ENCODE peak calls at places on chromosomes 3 and 15, in four cellular contexts. One of them, this sample, is unnamed.

GRCh38 chr3:157087398-157088132 is 72.4 kb downstream of the CCNL1 start:
- DNase-seq in mesendoderm: no peak
- DNase-seq in H1: no peak
- DNase-seq in IMR-90: no peak
- DNase-seq in this sample: no peak

GRCh38 chr3:100561459-100562158 is 47.8 kb upstream of the ADGRG7 start:
- DNase-seq in H1: no peak
- DNase-seq in mesendoderm: peak
- DNase-seq in IMR-90: peak
- DNase-seq in this sample: peak

GRCh38 chr3:122636697-122637096 is 43.9 kb upstream of the PARP14 start:
- DNase-seq in mesendoderm: no peak
- DNase-seq in H1: no peak
- DNase-seq in IMR-90: no peak
- DNase-seq in this sample: no peak

GRCh38 chr15:80785811-80786354 is 6.7 kb downstream of the CEMIP start:
- DNase-seq in mesendoderm: no peak
- DNase-seq in IMR-90: no peak
- DNase-seq in H1: no peak
- DNase-seq in this sample: no peak

GRCh38 chr3:12708584-12709192 is 44.8 kb upstream of the RAF1 start:
- DNase-seq in IMR-90: peak
- DNase-seq in H1: no peak
- DNase-seq in mesendoderm: no peak
- DNase-seq in this sample: no peak

GRCh38 chr3:127399154-127399553 is 111.3 kb upstream of the PRR20G start:
- DNase-seq in IMR-90: no peak
- DNase-seq in H1: no peak
- DNase-seq in mesendoderm: no peak
- DNase-seq in this sample: no peak

GRCh38 chr3:12553921-12554391 is 2.9 kb upstream of the MKRN2 start:
- DNase-seq in H1: peak
- DNase-seq in mesendoderm: no peak
- DNase-seq in IMR-90: no peak
- DNase-seq in this sample: peak

GRCh38 chr3:46098319-46098761 is 71.1 kb upstream of the XCR1 start:
- DNase-seq in H1: no peak
- DNase-seq in mesendoderm: no peak
- DNase-seq in IMR-90: peak
- DNase-seq in this sample: no peak

GRCh38 chr15:43769584-43770228 is 7.1 kb downstream of the ELL3 start:
- DNase-seq in mesendoderm: peak
- DNase-seq in IMR-90: peak
- DNase-seq in H1: peak
- DNase-seq in this sample: peak

GRCh38 chr15:95486224-95486623 is 844.3 kb upstream of the NR2F2 start:
- DNase-seq in IMR-90: no peak
- DNase-seq in H1: no peak
- DNase-seq in mesendoderm: no peak
- DNase-seq in this sample: no peak

GRCh38 chr3:159848348-159849118 is 140.1 kb upstream of the IL12A start:
- DNase-seq in mesendoderm: no peak
- DNase-seq in H1: no peak
- DNase-seq in IMR-90: no peak
- DNase-seq in this sample: no peak

DNA sequence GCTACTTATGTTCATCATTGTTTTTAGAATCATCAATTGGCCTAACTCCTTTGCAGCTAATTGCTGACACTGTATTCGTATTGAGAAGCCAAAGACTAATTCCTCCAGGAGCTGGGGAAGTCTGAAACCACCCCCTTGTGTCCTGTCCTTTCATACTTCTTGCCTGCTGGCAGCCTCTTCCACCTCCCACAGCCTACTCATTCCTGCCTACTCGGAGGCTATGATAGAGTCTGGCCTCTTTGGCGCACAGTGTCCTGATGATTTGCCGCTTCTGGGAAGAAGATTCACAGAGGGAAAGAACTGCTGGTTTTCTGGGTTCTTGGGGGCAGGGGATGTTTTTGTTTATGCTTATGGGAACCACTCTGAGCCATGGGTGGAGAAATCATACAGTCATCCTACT is 21.9 kb upstream of the SCAANT1 start:
- DNase-seq in mesendoderm: no peak
- DNase-seq in IMR-90: no peak
- DNase-seq in H1: no peak
- DNase-seq in this sample: no peak
- H3K27ac ChIP-seq in mesendoderm: no peak
- H3K27ac ChIP-seq in IMR-90: no peak
- H3K27ac ChIP-seq in H1: no peak
- H3K27ac ChIP-seq in this sample: no peak

GRCh38 chr3:171163724-171164465 is 137.4 kb upstream of the SLC2A2 start:
- DNase-seq in IMR-90: no peak
- DNase-seq in mesendoderm: no peak
- DNase-seq in H1: no peak
- DNase-seq in this sample: no peak

GRCh38 chr3:171168086-171168485 is 141.6 kb upstream of the SLC2A2 start:
- DNase-seq in IMR-90: peak
- DNase-seq in mesendoderm: peak
- DNase-seq in H1: no peak
- DNase-seq in this sample: peak

GRCh38 chr3:171162986-171163723 is 136.6 kb upstream of the SLC2A2 start:
- DNase-seq in mesendoderm: peak
- DNase-seq in IMR-90: no peak
- DNase-seq in H1: no peak
- DNase-seq in this sample: no peak

GRCh38 chr3:171165986-171166385 is 139.5 kb upstream of the SLC2A2 start:
- DNase-seq in IMR-90: no peak
- DNase-seq in mesendoderm: no peak
- DNase-seq in H1: no peak
- DNase-seq in this sample: no peak

GRCh38 chr3:171165499-171165921 is 139.0 kb upstream of the SLC2A2 start:
- DNase-seq in mesendoderm: no peak
- DNase-seq in H1: no peak
- DNase-seq in IMR-90: no peak
- DNase-seq in this sample: peak
- H3K23ac ChIP-seq in mesendoderm: no peak
- H3K23ac ChIP-seq in H1: no peak
- H3K23ac ChIP-seq in IMR-90: peak
- H3K23ac ChIP-seq in this sample: no peak

GRCh38 chr3:81013360-81013759 is 748.1 kb downstream of the GBE1 start:
- DNase-seq in H1: no peak
- DNase-seq in mesendoderm: no peak
- DNase-seq in IMR-90: no peak
- DNase-seq in this sample: no peak
- H3K27ac ChIP-seq in H1: no peak
- H3K27ac ChIP-seq in mesendoderm: no peak
- H3K27ac ChIP-seq in IMR-90: no peak
- H3K27ac ChIP-seq in this sample: no peak

GRCh38 chr15:63930034-63930433 is 96.3 kb upstream of the HERC1 start:
- DNase-seq in mesendoderm: no peak
- DNase-seq in IMR-90: no peak
- DNase-seq in H1: no peak
- DNase-seq in this sample: no peak
- H3K23ac ChIP-seq in mesendoderm: no peak
- H3K23ac ChIP-seq in IMR-90: no peak
- H3K23ac ChIP-seq in H1: no peak
- H3K23ac ChIP-seq in this sample: no peak

DNA sequence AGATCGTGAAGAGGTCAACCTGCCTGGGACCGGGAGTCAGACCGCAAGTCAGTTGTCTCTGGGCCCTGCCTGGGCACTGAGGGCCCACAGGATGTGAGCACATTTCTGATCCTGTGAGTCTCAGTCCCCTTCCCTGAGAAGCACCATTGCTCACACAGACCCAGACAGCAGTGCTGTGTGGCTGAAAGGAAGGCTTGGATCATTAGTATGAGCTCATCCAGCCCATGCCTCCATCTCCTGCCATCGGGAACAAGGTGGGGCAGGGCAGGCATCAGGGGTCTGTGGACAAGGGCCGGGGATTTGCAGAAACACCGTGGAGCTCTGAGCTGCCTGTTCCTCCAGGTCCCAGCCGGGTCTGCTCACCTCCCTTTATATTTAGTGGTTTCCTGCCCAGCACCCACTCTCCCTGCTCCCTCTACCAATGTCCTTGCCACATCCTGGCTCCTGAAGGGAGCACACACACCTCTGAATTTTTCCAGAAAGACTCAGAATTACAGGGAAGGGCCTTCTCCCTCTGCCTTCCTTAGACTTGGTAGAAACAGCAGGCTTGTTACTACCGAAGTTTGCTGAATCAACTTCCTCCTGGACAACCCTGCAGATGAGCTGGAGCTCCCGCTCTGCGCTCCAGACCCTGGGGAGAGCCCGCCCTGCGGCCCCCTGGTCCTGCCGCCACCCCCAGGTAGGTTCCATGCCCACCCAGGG is 128.3 kb downstream of the NSMCE3 start:
- DNase-seq in IMR-90: no peak
- DNase-seq in H1: peak
- DNase-seq in mesendoderm: no peak
- DNase-seq in this sample: peak
- H3K27ac ChIP-seq in IMR-90: no peak
- H3K27ac ChIP-seq in H1: no peak
- H3K27ac ChIP-seq in mesendoderm: no peak
- H3K27ac ChIP-seq in this sample: no peak

GRCh38 chr15:66850078-66850991 is 148.3 kb downstream of the SMAD6 start:
- DNase-seq in H1: no peak
- DNase-seq in IMR-90: no peak
- DNase-seq in mesendoderm: peak
- DNase-seq in this sample: peak
- H3K23ac ChIP-seq in H1: no peak
- H3K23ac ChIP-seq in IMR-90: no peak
- H3K23ac ChIP-seq in mesendoderm: no peak
- H3K23ac ChIP-seq in this sample: no peak

GRCh38 chr3:18134386-18135082 is 290.6 kb downstream of the SATB1 start:
- DNase-seq in mesendoderm: no peak
- DNase-seq in H1: no peak
- DNase-seq in IMR-90: peak
- DNase-seq in this sample: no peak

GRCh38 chr3:18137958-18138357 is 287.2 kb downstream of the SATB1 start:
- DNase-seq in mesendoderm: no peak
- DNase-seq in H1: no peak
- DNase-seq in IMR-90: no peak
- DNase-seq in this sample: no peak

DNA sequence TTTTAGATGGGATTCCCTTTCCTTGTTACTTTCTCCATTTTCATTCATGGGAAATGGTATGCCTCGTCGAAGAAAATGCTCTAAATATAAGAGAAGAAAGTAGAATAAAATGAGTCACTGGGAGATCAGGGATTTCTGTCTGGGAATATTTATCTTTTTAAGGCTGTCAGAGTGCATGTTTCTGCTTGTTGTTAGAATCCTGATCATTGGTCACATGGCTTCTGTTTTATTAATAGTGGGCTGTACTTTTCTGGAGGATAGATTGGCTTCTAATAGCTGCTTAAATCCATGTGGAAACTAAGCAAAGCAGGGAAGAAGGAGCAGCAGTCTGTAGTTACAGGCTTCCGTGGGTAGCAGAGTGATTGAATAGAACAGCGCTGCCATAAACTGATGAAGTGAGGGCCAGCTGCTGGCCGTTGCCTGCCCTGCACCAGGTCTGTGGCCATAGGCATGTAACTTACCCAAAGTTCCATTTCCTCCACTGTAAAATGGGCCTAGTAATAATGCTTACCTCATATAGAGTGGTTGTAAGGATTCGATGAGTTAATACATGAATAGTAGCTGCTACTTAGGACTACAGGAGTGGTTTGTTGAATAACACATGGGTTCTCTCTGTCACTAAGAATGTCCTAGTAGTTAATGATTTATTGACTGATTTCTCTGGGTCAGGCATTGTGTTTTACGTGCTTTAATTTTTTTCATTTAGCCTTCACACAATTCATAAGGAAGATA is 289.9 kb downstream of the SATB1 start:
- DNase-seq in mesendoderm: no peak
- DNase-seq in H1: no peak
- DNase-seq in IMR-90: peak
- DNase-seq in this sample: no peak
- H3K27ac ChIP-seq in mesendoderm: no peak
- H3K27ac ChIP-seq in H1: no peak
- H3K27ac ChIP-seq in IMR-90: no peak
- H3K27ac ChIP-seq in this sample: no peak

GRCh38 chr3:186109897-186110803 is 1.3 kb upstream of the ETV5 start:
- DNase-seq in IMR-90: peak
- DNase-seq in H1: peak
- DNase-seq in mesendoderm: peak
- DNase-seq in this sample: peak
- H3K23ac ChIP-seq in IMR-90: peak
- H3K23ac ChIP-seq in H1: no peak
- H3K23ac ChIP-seq in mesendoderm: no peak
- H3K23ac ChIP-seq in this sample: no peak

GRCh38 chr15:26670116-26670515 is 102.8 kb downstream of the GABRB3 start:
- DNase-seq in IMR-90: no peak
- DNase-seq in H1: no peak
- DNase-seq in mesendoderm: no peak
- DNase-seq in this sample: no peak

GRCh38 chr15:26676115-26676514 is 96.8 kb downstream of the GABRB3 start:
- DNase-seq in IMR-90: no peak
- DNase-seq in H1: no peak
- DNase-seq in mesendoderm: no peak
- DNase-seq in this sample: no peak

GRCh38 chr15:26679927-26680326 is 92.9 kb downstream of the GABRB3 start:
- DNase-seq in H1: no peak
- DNase-seq in mesendoderm: no peak
- DNase-seq in IMR-90: no peak
- DNase-seq in this sample: no peak

GRCh38 chr15:26674467-26674866 is 98.4 kb downstream of the GABRB3 start:
- DNase-seq in IMR-90: no peak
- DNase-seq in mesendoderm: no peak
- DNase-seq in H1: no peak
- DNase-seq in this sample: no peak
- H3K27ac ChIP-seq in IMR-90: no peak
- H3K27ac ChIP-seq in mesendoderm: no peak
- H3K27ac ChIP-seq in H1: no peak
- H3K27ac ChIP-seq in this sample: no peak

DNA sequence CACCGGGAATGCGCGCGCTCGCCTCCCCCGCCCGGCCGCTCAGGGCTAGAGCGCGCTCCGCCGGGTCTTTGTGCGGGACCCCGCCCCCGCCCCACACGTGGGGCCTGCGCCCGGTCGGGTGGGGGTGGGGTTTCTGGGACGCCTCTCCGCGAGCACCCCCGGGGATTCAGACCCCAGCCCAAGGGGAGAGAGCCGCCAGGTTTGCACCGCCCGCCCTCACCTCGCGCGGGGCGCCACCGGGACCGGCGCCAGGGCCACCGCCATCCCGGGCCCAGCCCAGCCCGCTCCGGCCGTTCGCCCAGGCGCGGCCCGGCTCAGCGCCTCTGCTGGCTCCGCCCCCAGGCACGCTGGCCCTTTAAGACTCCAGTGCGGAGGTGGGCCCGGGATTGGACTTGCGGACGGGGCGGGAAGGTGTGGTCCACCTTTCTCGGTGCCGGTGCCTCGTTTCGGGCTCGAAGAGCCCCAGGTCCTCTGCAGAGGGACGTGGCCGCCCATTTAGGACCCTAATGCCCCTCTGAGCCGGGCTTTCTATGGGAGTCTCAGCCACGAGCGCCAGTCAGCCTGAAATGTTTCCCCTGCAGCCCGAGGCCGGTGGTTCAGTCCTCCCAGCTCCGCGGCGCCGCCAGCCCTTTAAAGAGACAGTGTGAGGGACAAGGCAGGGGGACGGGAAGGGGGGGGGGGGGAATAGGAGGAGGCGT is 1.2 kb downstream of the HYAL2 start:
- DNase-seq in H1: peak
- DNase-seq in IMR-90: peak
- DNase-seq in mesendoderm: peak
- DNase-seq in this sample: peak
- H3K23ac ChIP-seq in H1: no peak
- H3K23ac ChIP-seq in IMR-90: peak
- H3K23ac ChIP-seq in mesendoderm: peak
- H3K23ac ChIP-seq in this sample: no peak

This sample was measured in H9.